ENCODE peak calls at places on chromosome 4, in four cellular contexts. V is progenitor cell of endocrine pancreas; A is stimulated activated CD4-positive, alpha-beta T cell treated with anti-CD3 and anti-CD28 coated beads, Interleukin-12 subunit alpha, Interleukin-12 subunit beta, amount 100 ng/mL, for 4 hours; M is ELR. X is an unnamed sample.
A peak's percentile ranks its signal among the peaks of the same experiment; 100 is the strongest.

GRCh38 chr4:169664615-169665014 is 44.2 kb downstream of the CLCN3 start:
- DNase-seq in V (no peak), A (no peak), M (no peak), X (no peak)

GRCh38 chr4:7897811-7898210 is 41.9 kb downstream of the AFAP1 start:
- DNase-seq in V (no peak), A (no peak), M (peak; percentile 63), X (no peak)

GRCh38 chr4:166594326-166594946 is 639.9 kb downstream of the SPOCK3 start:
- DNase-seq in V (peak; percentile 30), A (no peak), M (peak; percentile 66), X (peak; percentile 59)

GRCh38 chr4:7296661-7297335 is 104.5 kb downstream of the SORCS2 start:
- DNase-seq in V (no peak), A (no peak), M (peak; percentile 32), X (no peak)

GRCh38 chr4:121428721-121429120 is 47.9 kb upstream of the QRFPR start:
- DNase-seq in V (no peak), A (no peak), M (peak; percentile 40), X (no peak)

GRCh38 chr4:105896984-105897760 is 1.9 kb downstream of the NPNT start:
- DNase-seq in V (no peak), A (no peak), M (no peak), X (no peak)

GRCh38 chr4:98905297-98905696 is 23.6 kb downstream of the EIF4E start:
- DNase-seq in V (no peak), A (no peak), M (no peak), X (no peak)

GRCh38 chr4:188016754-188017153 is 21.2 kb downstream of the ZFP42 start:
- DNase-seq in V (no peak), A (no peak), M (no peak), X (no peak)

GRCh38 chr4:15291133-15291532 is 136.7 kb upstream of the C1QTNF7 start:
- DNase-seq in V (no peak), A (no peak), M (no peak), X (no peak)

GRCh38 chr4:89307446-89308160 is at the start of gene GPRIN3:
- DNase-seq in V (peak; percentile 50), A (peak; percentile 66), M (peak; percentile 23), X (peak; percentile 60)

GRCh38 chr4:188971125-188971524 is 831.9 kb downstream of the TRIML1 start:
- DNase-seq in V (no peak), A (no peak), M (peak; percentile 3), X (no peak)

GRCh38 chr4:53855886-53856260 is 208.5 kb downstream of the CHIC2 start:
- DNase-seq in V (no peak), A (no peak), M (peak; percentile 62), X (no peak)

GRCh38 chr4:25966171-25966570 is 52.2 kb downstream of the SMIM20 start:
- DNase-seq in V (no peak), A (no peak), M (no peak), X (no peak)

GRCh38 chr4:184115399-184115798 is 102.3 kb downstream of the ENPP6 start:
- DNase-seq in V (no peak), A (no peak), M (no peak), X (no peak)

GRCh38 chr4:128528793-128529553 is 241.4 kb upstream of the PGRMC2 start:
- DNase-seq in V (no peak), A (no peak), M (peak; percentile 97), X (peak; percentile 78)

GRCh38 chr4:140427104-140427918 is at the start of gene CLGN:
- DNase-seq in V (peak; percentile 88), A (peak; percentile 49), M (peak; percentile 81), X (peak; percentile 81)